ENCODE peak calls at places on chromosomes 12 and 14, in nine cellular contexts. S, M, G, Z, W, N, R, A and E are unnamed samples.

GRCh38 chr12:132027636-132028035 is 77.9 kb downstream of the EP400 start:
- DNase-seq in Z (no peak), R (no peak), G (no peak), N (no peak), W (no peak), S (no peak), M (no peak), A (no peak), E (no peak)

GRCh38 chr14:37592288-37593274 is 2.5 kb downstream of the FOXA1 start:
- DNase-seq in Z (no peak), A (no peak), W (peak; percentile 68), R (no peak), G (no peak), M (no peak), N (no peak), S (no peak), E (peak; percentile 45)

GRCh38 chr14:33602396-33602795 is 348.5 kb downstream of the EGLN3 start:
- DNase-seq in W (no peak), S (no peak), N (no peak), M (no peak), G (no peak), Z (no peak), A (no peak), R (no peak), E (no peak)

GRCh38 chr12:84058136-84058535 is 854.5 kb downstream of the SLC6A15 start:
- DNase-seq in M (no peak), W (no peak), N (no peak), A (no peak), Z (no peak), R (peak; percentile 80), G (no peak), S (no peak), E (no peak)

GRCh38 chr12:3977621-3978020 is 104.4 kb upstream of the PARP11 start:
- DNase-seq in M (no peak), Z (no peak), W (no peak), S (no peak), N (no peak), G (no peak), R (no peak), A (no peak), E (no peak)

GRCh38 chr14:68853749-68854148 is 60.9 kb upstream of the ZFP36L1 start:
- DNase-seq in M (peak; percentile 72), G (no peak), W (peak; percentile 44), Z (no peak), N (no peak), R (no peak), S (no peak), A (no peak), E (no peak)

GRCh38 chr12:26345471-26346003 is 150.2 kb downstream of the SSPN start:
- DNase-seq in M (no peak), S (no peak), G (no peak), N (peak; percentile 35), A (no peak), R (no peak), W (no peak), Z (no peak), E (no peak)

GRCh38 chr12:79451988-79452387 is 238.8 kb downstream of the PAWR start:
- DNase-seq in N (peak; percentile 88), S (no peak), G (peak; percentile 74), W (no peak), A (no peak), M (peak; percentile 25), R (peak; percentile 59), Z (peak; percentile 86), E (no peak)

GRCh38 chr12:6319446-6319845 is 9.0 kb downstream of the PLEKHG6 start:
- DNase-seq in N (no peak), G (no peak), S (no peak), R (no peak), A (no peak), Z (no peak), W (no peak), M (no peak), E (no peak)

GRCh38 chr12:46401703-46402102 is 29.1 kb upstream of the SLC38A2 start:
- DNase-seq in M (no peak), S (no peak), R (no peak), Z (peak; percentile 71), W (no peak), N (peak; percentile 58), A (no peak), G (peak; percentile 46), E (no peak)

GRCh38 chr12:49549735-49550710 is 11.2 kb downstream of the KCNH3 start:
- DNase-seq in W (no peak), S (no peak), G (no peak), R (no peak), N (no peak), A (no peak), Z (no peak), M (no peak), E (no peak)

GRCh38 chr12:22924391-22924790 is 299.4 kb downstream of the ETNK1 start:
- DNase-seq in N (no peak), W (no peak), A (no peak), R (no peak), S (no peak), G (no peak), Z (no peak), M (no peak), E (no peak)

GRCh38 chr12:69548687-69549086 is 36.6 kb upstream of the CCT2 start:
- DNase-seq in M (no peak), R (no peak), W (no peak), S (no peak), G (no peak), A (no peak), Z (no peak), N (no peak), E (no peak)

GRCh38 chr14:68012861-68013260 is 193.3 kb downstream of the RAD51B start:
- DNase-seq in G (no peak), R (no peak), M (no peak), Z (no peak), S (no peak), W (no peak), A (no peak), N (no peak), E (no peak)

GRCh38 chr14:101885254-101885576 is 79.2 kb upstream of the DYNC1H1 start:
- DNase-seq in R (no peak), N (no peak), A (no peak), W (no peak), S (no peak), M (no peak), G (no peak), Z (no peak), E (no peak)

GRCh38 chr12:85002778-85003296 is 33.2 kb downstream of the TSPAN19 start:
- DNase-seq in S (no peak), G (no peak), W (no peak), N (no peak), M (no peak), R (no peak), A (no peak), Z (no peak), E (no peak)

GRCh38 chr12:52139579-52140062 is 52.2 kb downstream of the KRT80 start:
- DNase-seq in N (peak; percentile 55), G (no peak), S (peak; percentile 90), A (no peak), W (peak; percentile 90), Z (no peak), R (peak; percentile 76), M (peak; percentile 70), E (no peak)

GRCh38 chr12:67650127-67650495 is 1.6 kb downstream of the DYRK2 start:
- DNase-seq in Z (peak; percentile 19), R (peak; percentile 20), N (no peak), W (no peak), G (peak; percentile 20), S (peak; percentile 19), A (no peak), M (no peak), E (peak; percentile 29)

GRCh38 chr12:88952543-88952942 is 372.3 kb upstream of the KITLG start:
- DNase-seq in Z (no peak), M (peak; percentile 54), W (no peak), S (no peak), R (no peak), N (peak; percentile 81), A (peak; percentile 65), G (no peak), E (no peak)

DNA sequence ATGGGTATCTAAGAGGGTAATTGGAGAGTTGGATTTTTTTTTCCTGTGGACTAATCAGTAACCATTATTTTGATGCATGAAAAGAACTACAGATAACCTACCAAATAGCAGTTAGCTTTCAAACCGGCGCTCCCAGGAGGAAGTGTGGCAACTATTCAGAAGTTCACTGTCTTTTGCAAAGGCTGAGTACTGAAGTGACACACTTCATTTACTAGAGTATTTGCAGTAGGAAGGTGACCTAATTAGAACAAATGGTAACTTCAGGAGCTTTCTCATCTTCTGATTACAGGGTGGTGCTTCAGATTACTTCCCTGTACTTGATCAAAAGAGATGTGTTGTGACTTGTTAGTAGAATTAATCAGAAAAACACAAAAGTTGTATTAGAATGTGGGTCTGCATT is 87.7 kb downstream of the PELI2 start:
- DNase-seq in W (no peak), N (no peak), M (no peak), A (no peak), Z (no peak), R (peak; percentile 22), G (no peak), S (no peak), E (no peak)
- H3K4me1 ChIP-seq in W (no peaks in the 10 kb centered on the region), N (peaks cover 2% of the 10 kb centered on the region), M (peaks cover 34% of the 10 kb centered on the region), A (no peaks in the 10 kb centered on the region), Z (no peaks in the 10 kb centered on the region), R (peaks cover 19% of the 10 kb centered on the region), G (peaks cover 11% of the 10 kb centered on the region), S (peaks cover 16% of the 10 kb centered on the region), E (no peaks in the 10 kb centered on the region)

GRCh38 chr14:105882626-105883025 is 356.2 kb downstream of the TMEM121 start:
- DNase-seq in Z (peak; percentile 1), S (no peak), G (peak; percentile 1), M (peak; percentile 8), R (peak; percentile 0), N (no peak), A (no peak), W (no peak), E (no peak)
- H3K9me3 ChIP-seq in Z (no peaks in the 10 kb centered on the region), S (no peaks in the 10 kb centered on the region), G (no peaks in the 10 kb centered on the region), M (no peaks in the 10 kb centered on the region), R (no peaks in the 10 kb centered on the region), N (peaks cover 46% of the 10 kb centered on the region), A (no peaks in the 10 kb centered on the region), W (peaks cover 94% of the 10 kb centered on the region), E (no peaks in the 10 kb centered on the region)

GRCh38 chr12:53468286-53468685 is 16.4 kb downstream of the PCBP2 start:
- DNase-seq in R (no peak), G (no peak), S (no peak), M (no peak), A (no peak), W (no peak), Z (no peak), N (no peak), E (no peak)
- TF ChIP-seq POLR2A in R (no peak), G (no peak), S (no peak), M (no peak), A (no peak), W (peak; percentile 70), Z (no peak), N (no peak), E (no peak)

DNA sequence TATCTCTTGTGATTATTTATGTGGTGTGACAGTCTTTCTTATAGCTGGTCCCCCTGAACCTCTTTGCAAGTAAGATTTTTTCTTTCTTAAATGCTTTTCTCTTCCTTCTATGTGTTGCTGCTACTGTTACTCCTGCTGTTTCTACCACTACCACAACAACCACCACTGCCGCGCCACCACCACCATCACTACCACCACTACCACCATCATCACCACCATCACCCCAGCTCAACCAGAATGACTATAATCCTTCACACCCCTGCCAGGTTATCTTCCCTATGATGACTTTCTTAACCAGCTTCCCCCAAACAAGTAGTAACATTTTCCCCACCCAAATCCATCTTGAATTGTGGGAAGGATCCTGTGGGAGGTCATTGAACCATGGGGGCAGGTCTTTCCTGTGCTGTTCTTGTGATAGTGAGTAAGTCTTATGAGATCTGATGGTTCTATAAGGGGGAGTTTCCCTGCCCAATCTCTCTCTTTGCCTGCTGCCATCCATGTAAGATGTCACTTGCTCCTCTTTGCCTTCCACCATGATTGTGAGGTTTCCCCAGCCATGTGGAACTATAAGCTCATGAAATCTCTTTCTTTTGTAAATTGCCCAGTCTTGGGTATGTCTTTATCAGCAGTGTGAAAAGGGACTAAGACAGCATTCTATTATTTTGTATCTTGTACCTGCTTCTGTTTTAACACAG is 52.2 kb downstream of the CHST11 start:
- DNase-seq in N (no peak), Z (no peak), G (no peak), M (no peak), R (no peak), A (no peak), S (no peak), W (no peak), E (no peak)
- H3K4me1 ChIP-seq in N (no peaks in the 10 kb centered on the region), Z (no peaks in the 10 kb centered on the region), G (peaks cover 2% of the 10 kb centered on the region), M (peaks cover 52% of the 10 kb centered on the region), R (peaks cover 15% of the 10 kb centered on the region), A (peaks cover 3% of the 10 kb centered on the region), S (peaks cover 24% of the 10 kb centered on the region), W (peaks cover 17% of the 10 kb centered on the region), E (no peaks in the 10 kb centered on the region)